ENCODE peak calls at places on chromosomes 16 and 17, in four cellular contexts. One of them, this sample, is unnamed.

GRCh38 chr17:67686246-67686645 is 31.5 kb upstream of the NOL11 start:
- DNase-seq in endodermal cell: no peak
- DNase-seq in thoracic aorta: no peak
- DNase-seq in ascending aorta: no peak
- DNase-seq in this sample: no peak

GRCh38 chr17:17944253-17944652 is 27.9 kb downstream of the TOM1L2 start:
- DNase-seq in ascending aorta: no peak
- DNase-seq in thoracic aorta: no peak
- DNase-seq in endodermal cell: no peak
- DNase-seq in this sample: no peak

GRCh38 chr17:47844814-47845453 is 3.9 kb upstream of the SCRN2 start:
- DNase-seq in endodermal cell: no peak
- DNase-seq in thoracic aorta: no peak
- DNase-seq in ascending aorta: no peak
- DNase-seq in this sample: no peak

GRCh38 chr17:31608659-31609254 is 217.3 kb downstream of the RAB11FIP4 start:
- DNase-seq in endodermal cell: no peak
- DNase-seq in ascending aorta: no peak
- DNase-seq in thoracic aorta: no peak
- DNase-seq in this sample: no peak

GRCh38 chr17:78357177-78357586 is 2.7 kb downstream of the SOCS3 start:
- DNase-seq in ascending aorta: no peak
- DNase-seq in thoracic aorta: no peak
- DNase-seq in endodermal cell: no peak
- DNase-seq in this sample: no peak

GRCh38 chr17:73261952-73262675 is 434 bp upstream of the CPSF4L start:
- DNase-seq in endodermal cell: peak; percentile 71
- DNase-seq in ascending aorta: no peak
- DNase-seq in thoracic aorta: no peak
- DNase-seq in this sample: no peak

GRCh38 chr17:1967092-1967662 is 58.0 kb downstream of the RTN4RL1 start:
- DNase-seq in endodermal cell: peak; percentile 95
- DNase-seq in ascending aorta: no peak
- DNase-seq in thoracic aorta: no peak
- DNase-seq in this sample: peak; percentile 64

GRCh38 chr16:49763826-49764225 is 92.1 kb downstream of the ZNF423 start:
- DNase-seq in ascending aorta: no peak
- DNase-seq in endodermal cell: no peak
- DNase-seq in thoracic aorta: no peak
- DNase-seq in this sample: no peak

GRCh38 chr17:44004761-44005526 is 522 bp downstream of the NAGS start:
- DNase-seq in thoracic aorta: no peak
- DNase-seq in endodermal cell: peak; percentile 87
- DNase-seq in ascending aorta: no peak
- DNase-seq in this sample: no peak

GRCh38 chr16:19094542-19095365 is 19.0 kb upstream of the ITPRIPL2 start:
- DNase-seq in ascending aorta: no peak
- DNase-seq in endodermal cell: peak; percentile 30
- DNase-seq in thoracic aorta: no peak
- DNase-seq in this sample: peak; percentile 26

GRCh38 chr17:39252788-39253460 is 27.2 kb upstream of the STAC2 start:
- DNase-seq in endodermal cell: peak; percentile 84
- DNase-seq in thoracic aorta: no peak
- DNase-seq in ascending aorta: no peak
- DNase-seq in this sample: no peak

GRCh38 chr17:67285360-67285759 is 40.4 kb upstream of the HELZ start:
- DNase-seq in ascending aorta: no peak
- DNase-seq in thoracic aorta: no peak
- DNase-seq in endodermal cell: no peak
- DNase-seq in this sample: no peak

GRCh38 chr17:7588553-7589203 is 1.2 kb downstream of the SOX15 start:
- DNase-seq in endodermal cell: peak; percentile 74
- DNase-seq in ascending aorta: no peak
- DNase-seq in thoracic aorta: no peak
- DNase-seq in this sample: no peak

GRCh38 chr16:48607056-48607825 is 2.7 kb downstream of the N4BP1 start:
- DNase-seq in endodermal cell: peak; percentile 60
- DNase-seq in thoracic aorta: no peak
- DNase-seq in ascending aorta: no peak
- DNase-seq in this sample: no peak

GRCh38 chr17:81290230-81290629 is 4.9 kb downstream of the SLC38A10 start:
- DNase-seq in endodermal cell: no peak
- DNase-seq in ascending aorta: no peak
- DNase-seq in thoracic aorta: no peak
- DNase-seq in this sample: no peak

This sample was measured in Jurkat, Clone E6-1.